ENCODE peak calls at places on chromosome 19, in ten cellular contexts. P is heart left ventricle, K is astrocyte, N is hepatocyte, W is neural progenitor cell, L is tibial artery, V is upper lobe of left lung, Q is body of pancreas, R is PC-9, E is GM12878. G is an unnamed sample.

GRCh38 chr19:55308281-55308680 is 16.9 kb downstream of the TMEM150B start:
- DNase-seq in K (no peak), Q (no peak), R (no peak), E (no peak), N (no peak), L (no peak), P (no peak), W (no peak), V (no peak), G (no peak)

GRCh38 chr19:55641376-55642152 is 762 bp downstream of the ZNF580 start:
- DNase-seq in K (peak), W (peak), P (no peak), Q (no peak), N (no peak), L (no peak), V (no peak), R (no peak), E (no peak), G (no peak)

GRCh38 chr19:15251749-15252397 is 19.6 kb upstream of the EPHX3 start:
- DNase-seq in V (no peak), N (peak), K (peak), W (peak), Q (peak), L (peak), E (no peak), R (peak), P (peak), G (no peak)

GRCh38 chr19:35124098-35125060 is 8.8 kb downstream of the FXYD3 start:
- DNase-seq in Q (peak), E (peak), V (peak), N (peak), K (peak), L (peak), W (peak), R (peak), P (peak), G (peak)

GRCh38 chr19:19056636-19057275 is 7.0 kb upstream of the SLC25A42 start:
- DNase-seq in E (no peak), K (no peak), V (no peak), W (no peak), L (no peak), Q (no peak), P (no peak), N (no peak), R (no peak), G (no peak)

GRCh38 chr19:11265785-11266236 is 3.5 kb upstream of the DOCK6 start:
- DNase-seq in L (no peak), V (peak), R (peak), K (no peak), W (no peak), E (no peak), N (peak), Q (peak), P (no peak), G (peak)

GRCh38 chr19:45164577-45165335 is 4.0 kb upstream of the NKPD1 start:
- DNase-seq in Q (peak), R (peak), L (no peak), P (peak), N (peak), V (peak), W (peak), E (peak), K (peak), G (peak)

GRCh38 chr19:5432687-5433086 is 22.5 kb upstream of the ZNRF4 start:
- DNase-seq in V (no peak), K (no peak), Q (no peak), E (no peak), R (no peak), P (no peak), L (no peak), N (no peak), W (no peak), G (no peak)

GRCh38 chr19:8251025-8251472 is 41.9 kb downstream of the CERS4 start:
- DNase-seq in V (peak), R (no peak), Q (peak), L (peak), E (no peak), N (peak), P (peak), W (no peak), K (peak), G (no peak)

GRCh38 chr19:35061583-35062373 is 20.3 kb downstream of the HPN start:
- DNase-seq in R (no peak), N (no peak), W (no peak), P (no peak), Q (no peak), K (peak), L (no peak), V (no peak), E (no peak), G (no peak)

GRCh38 chr19:2477732-2478191 is 1.8 kb downstream of the GADD45B start:
- DNase-seq in W (no peak), V (peak), E (no peak), P (no peak), L (peak), N (peak), R (peak), K (no peak), Q (peak), G (no peak)

GRCh38 chr19:6060600-6061391 is 49.5 kb downstream of the RFX2 start:
- DNase-seq in E (no peak), P (no peak), W (peak), V (peak), R (peak), N (peak), Q (peak), L (peak), K (peak), G (peak)

GRCh38 chr19:17579523-17580244 is 24.2 kb downstream of the COLGALT1 start:
- DNase-seq in N (peak), K (no peak), W (peak), Q (no peak), L (no peak), R (peak), E (no peak), V (peak), P (peak), G (peak)

GRCh38 chr19:51552996-51553725 is 17.9 kb upstream of the ZNF175 start:
- DNase-seq in N (peak), W (peak), E (no peak), V (peak), Q (peak), P (peak), L (no peak), R (no peak), K (peak), G (no peak)

GRCh38 chr19:23075031-23075733 is 41.6 kb upstream of the ZNF730 start:
- DNase-seq in V (peak), R (peak), E (no peak), Q (peak), K (peak), P (peak), W (peak), L (no peak), N (peak), G (peak)

GRCh38 chr19:10238172-10238783 is 7.1 kb upstream of the S1PR2 start:
- DNase-seq in V (peak), W (no peak), R (peak), N (peak), E (no peak), Q (no peak), P (peak), K (no peak), L (no peak), G (no peak)

GRCh38 chr19:15563325-15563794 is 51.7 kb upstream of the CYP4F8 start:
- DNase-seq in P (peak), W (no peak), V (no peak), E (no peak), K (no peak), R (peak), N (no peak), Q (peak), L (no peak), G (no peak)

GRCh38 chr19:4068058-4068966 is 1.6 kb upstream of the ZBTB7A start:
- DNase-seq in N (peak), K (no peak), E (no peak), W (no peak), R (no peak), P (no peak), V (peak), Q (no peak), L (no peak), G (no peak)
- TF ChIP-seq CTCF in N (no peak), K (no peak), E (no peak), W (no peak), R (no peak), P (no peak), V (no peak), Q (no peak), L (no peak), G (no peak)

GRCh38 chr19:46659151-46660007 is 1.6 kb downstream of the DACT3 start:
- DNase-seq in V (no peak), L (peak), K (no peak), P (peak), N (peak), E (no peak), Q (no peak), R (no peak), W (peak), G (no peak)
- H3K27ac ChIP-seq in V (peak), L (peak), K (no peak), P (peak), N (peak), E (no peak), Q (no peak), R (no peak), W (no peak), G (no peak)

DNA sequence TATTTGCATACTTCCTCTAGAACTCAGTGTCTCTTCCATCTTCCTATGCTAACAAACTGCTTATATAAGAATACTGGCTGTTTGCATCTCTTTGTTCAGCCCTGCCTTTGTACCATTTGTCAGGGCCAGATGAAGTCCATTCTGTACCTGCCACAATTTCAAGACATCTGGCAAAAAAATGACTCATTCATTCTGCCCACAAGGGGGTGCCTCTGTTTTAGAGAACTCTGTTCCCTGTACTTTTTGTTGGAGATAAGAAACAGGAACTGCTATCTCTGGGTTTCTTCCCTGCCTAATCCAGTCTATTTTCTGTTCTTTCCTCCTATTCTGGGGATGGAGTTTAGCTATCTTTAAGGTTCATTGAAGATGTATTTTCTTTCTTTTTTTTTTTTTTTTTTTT is 23.0 kb downstream of the ZNF568 start:
- DNase-seq in E (no peak), R (no peak), Q (no peak), P (no peak), W (no peak), K (peak), N (no peak), L (no peak), V (no peak), G (no peak)
- TF ChIP-seq CTCF in E (no peak), R (no peak), Q (no peak), P (no peak), W (no peak), K (no peak), N (no peak), L (no peak), V (no peak), G (no peak)

GRCh38 chr19:39384839-39385568 is 5.9 kb downstream of the PAF1 start:
- DNase-seq in Q (no peak), K (no peak), E (no peak), P (no peak), V (no peak), L (no peak), R (no peak), W (no peak), N (no peak), G (no peak)

GRCh38 chr19:39380521-39381502 is 10.1 kb downstream of the PAF1 start:
- DNase-seq in L (no peak), N (no peak), V (no peak), K (no peak), W (no peak), P (no peak), E (no peak), R (no peak), Q (no peak), G (no peak)

GRCh38 chr19:39382991-39383828 is 7.7 kb downstream of the PAF1 start:
- DNase-seq in Q (no peak), L (no peak), E (no peak), N (no peak), V (no peak), K (no peak), W (no peak), P (no peak), R (no peak), G (no peak)

GRCh38 chr19:39379865-39380399 is 11.0 kb downstream of the PAF1 start:
- DNase-seq in N (no peak), P (no peak), E (no peak), W (no peak), L (no peak), V (no peak), Q (no peak), K (no peak), R (no peak), G (no peak)

DNA sequence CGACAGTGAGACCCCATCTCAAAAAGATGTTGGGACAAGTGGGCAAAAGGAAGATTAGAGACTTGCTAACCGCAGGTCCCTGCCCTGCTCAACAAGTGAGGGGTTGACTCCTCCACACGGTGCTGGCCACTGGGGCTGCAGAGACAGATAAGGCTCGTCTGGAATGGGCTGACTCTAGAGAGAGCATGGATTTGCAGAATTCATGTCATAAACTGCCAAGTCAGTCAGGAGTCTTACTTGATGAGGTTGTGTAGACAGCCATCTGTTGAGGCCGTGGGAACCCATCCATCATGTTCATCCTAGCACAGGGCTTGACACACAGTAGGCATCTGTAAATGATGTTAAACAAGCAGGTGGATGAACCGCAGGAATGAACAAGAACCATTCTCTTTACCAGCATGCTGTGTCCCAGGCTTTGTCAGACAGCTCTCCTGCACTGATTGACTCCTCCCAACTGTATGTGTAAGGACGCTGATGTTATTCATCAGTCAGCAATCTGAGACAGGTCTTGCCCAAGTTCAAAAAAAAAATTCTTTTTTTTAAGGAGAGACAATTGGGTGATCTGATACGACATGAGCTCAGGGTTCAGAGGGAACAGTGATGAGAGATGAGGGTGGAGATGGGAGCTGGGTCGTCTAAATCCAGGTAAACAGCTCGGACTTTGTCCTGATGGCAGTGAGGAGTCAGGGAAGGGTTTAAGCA is 8.8 kb downstream of the PAF1 start:
- DNase-seq in Q (no peak), W (no peak), K (no peak), V (no peak), P (no peak), R (no peak), E (no peak), N (no peak), L (no peak), G (no peak)
- H3K27ac ChIP-seq in Q (no peak), W (no peak), K (no peak), V (no peak), P (no peak), R (no peak), E (no peak), N (no peak), L (no peak), G (no peak)

GRCh38 chr19:39539165-39539518 is 819 bp downstream of the EID2 start:
- DNase-seq in K (peak), V (no peak), P (no peak), Q (no peak), N (peak), L (no peak), R (peak), W (peak), E (no peak), G (no peak)

GRCh38 chr19:39542198-39542597 is 2.2 kb upstream of the EID2 start:
- DNase-seq in V (no peak), R (no peak), L (no peak), Q (no peak), K (no peak), P (no peak), W (peak), E (no peak), N (no peak), G (no peak)

GRCh38 chr19:39539519-39540332 is at the start of gene EID2:
- DNase-seq in W (peak), E (peak), L (peak), P (peak), K (peak), V (peak), R (peak), Q (peak), N (peak), G (peak)

GRCh38 chr19:39543477-39543857 is 3.5 kb upstream of the EID2 start:
- DNase-seq in K (no peak), E (no peak), L (no peak), N (no peak), P (no peak), R (no peak), Q (no peak), V (no peak), W (no peak), G (no peak)

GRCh38 chr19:39540333-39540673 is 342 bp upstream of the EID2 start:
- DNase-seq in N (no peak), Q (no peak), V (no peak), K (no peak), P (no peak), E (no peak), L (no peak), R (no peak), W (no peak), G (no peak)
- TF ChIP-seq CTCF in N (no peak), Q (no peak), V (no peak), K (no peak), P (no peak), E (no peak), L (no peak), R (peak), W (no peak), G (peak)

GRCh38 chr19:53546766-53547541 is 9.0 kb downstream of the ZNF331 start:
- DNase-seq in W (no peak), K (no peak), V (no peak), Q (no peak), R (no peak), N (no peak), E (no peak), P (no peak), L (no peak), G (no peak)

GRCh38 chr19:53541971-53542370 is 4.0 kb downstream of the ZNF331 start:
- DNase-seq in N (no peak), P (no peak), R (peak), Q (no peak), K (no peak), L (no peak), E (no peak), W (no peak), V (no peak), G (no peak)

GRCh38 chr19:53549354-53549753 is 11.4 kb downstream of the ZNF331 start:
- DNase-seq in V (no peak), N (peak), K (peak), Q (no peak), P (no peak), R (no peak), L (no peak), E (no peak), W (no peak), G (no peak)

GRCh38 chr19:53540091-53540490 is 2.1 kb downstream of the ZNF331 start:
- DNase-seq in W (no peak), V (no peak), K (no peak), E (no peak), P (no peak), L (no peak), N (no peak), R (no peak), Q (no peak), G (no peak)

GRCh38 chr19:53545271-53546065 is 7.5 kb downstream of the ZNF331 start:
- DNase-seq in L (no peak), Q (no peak), P (no peak), V (peak), N (peak), W (no peak), K (peak), E (no peak), R (peak), G (peak)
- H3K27ac ChIP-seq in L (no peak), Q (no peak), P (no peak), V (peak), N (peak), W (no peak), K (peak), E (no peak), R (peak), G (peak)